ENCODE peak calls at places on chromosomes 1 and 21, in seven cellular contexts. G is right cardiac atrium; M is MM.1S; H is upper lobe of left lung; E is IMR-90; D is right lobe of liver; R is effector memory CD4-positive, alpha-beta T cell. T is an unnamed sample. For H3K4me1, the result is how much of the 10 kb centered on the place peaks cover.

GRCh38 chr1:15799928-15800835 is 7.3 kb downstream of the UQCRHL start:
- DNase-seq in G (peak), M (no peak), H (peak), E (peak), D (peak), R (no peak), T (peak)

GRCh38 chr1:157460381-157460780 is 91.9 kb downstream of the FCRL5 start:
- DNase-seq in G (no peak), M (no peak), H (no peak), E (no peak), D (no peak), R (no peak), T (no peak)

GRCh38 chr1:109803901-109804331 is 40.2 kb upstream of the EPS8L3 start:
- DNase-seq in G (peak), M (no peak), H (peak), E (no peak), D (no peak), R (no peak), T (no peak)

GRCh38 chr1:237205400-237206064 is 163.5 kb downstream of the RYR2 start:
- DNase-seq in G (peak), M (no peak), H (peak), E (peak), D (no peak), R (no peak), T (no peak)

GRCh38 chr21:29501451-29501850 is 202.7 kb downstream of the BACH1 start:
- DNase-seq in G (no peak), M (no peak), H (no peak), E (peak), D (no peak), R (no peak), T (no peak)

GRCh38 chr1:15542685-15543588 is 16.3 kb downstream of the DNAJC16 start:
- DNase-seq in G (no peak), M (no peak), H (no peak), E (no peak), D (no peak), R (no peak), T (peak)

GRCh38 chr1:177077006-177077405 is 87.5 kb downstream of the ASTN1 start:
- DNase-seq in G (no peak), M (no peak), H (no peak), E (no peak), D (no peak), R (no peak), T (no peak)

GRCh38 chr1:218402771-218403110 is 57.6 kb downstream of the TGFB2 start:
- DNase-seq in G (no peak), M (no peak), H (no peak), E (no peak), D (no peak), R (no peak), T (no peak)

GRCh38 chr1:46445773-46446256 is 43.8 kb upstream of the DMBX1 start:
- DNase-seq in G (no peak), M (no peak), H (no peak), E (no peak), D (no peak), R (no peak), T (no peak)

GRCh38 chr1:162328507-162328906 is 48.1 kb downstream of the SPATA46 start:
- DNase-seq in G (no peak), M (no peak), H (no peak), E (no peak), D (no peak), R (no peak), T (no peak)

GRCh38 chr1:39116116-39116607 is 88.3 kb upstream of the MACF1 start:
- DNase-seq in G (no peak), M (no peak), H (no peak), E (no peak), D (no peak), R (no peak), T (no peak)

GRCh38 chr1:88276158-88276557 is 407.9 kb upstream of the PKN2 start:
- DNase-seq in G (no peak), M (no peak), H (no peak), E (peak), D (no peak), R (no peak), T (no peak)

GRCh38 chr1:230350208-230350921 is 75.8 kb downstream of the PGBD5 start:
- DNase-seq in G (no peak), M (no peak), H (no peak), E (peak), D (no peak), R (no peak), T (no peak)

GRCh38 chr1:8939362-8939995 is 6.2 kb upstream of the CA6 start:
- DNase-seq in G (no peak), M (no peak), H (no peak), E (peak), D (no peak), R (no peak), T (no peak)

GRCh38 chr1:12584900-12585525 is 33.0 kb downstream of the DHRS3 start:
- DNase-seq in G (no peak), M (no peak), H (no peak), E (no peak), D (peak), R (no peak), T (no peak)

GRCh38 chr1:244160455-244161020 is 109.5 kb downstream of the ZBTB18 start:
- DNase-seq in G (no peak), M (no peak), H (no peak), E (no peak), D (no peak), R (no peak), T (no peak)

GRCh38 chr21:44024895-44025353 is 12.8 kb downstream of the TRAPPC10 start:
- DNase-seq in G (peak), M (no peak), H (peak), E (peak), D (no peak), R (no peak), T (no peak)

GRCh38 chr21:42324896-42325295 is 9.7 kb upstream of the TFF3 start:
- DNase-seq in G (no peak), M (no peak), H (no peak), E (no peak), D (no peak), R (no peak), T (no peak)

GRCh38 chr21:45266518-45267389 is 20.9 kb downstream of the POFUT2 start:
- DNase-seq in G (peak), M (no peak), H (no peak), E (no peak), D (peak), R (no peak), T (peak)

GRCh38 chr1:208100906-208101305 is 143.3 kb downstream of the PLXNA2 start:
- DNase-seq in G (no peak), M (no peak), H (no peak), E (peak), D (no peak), R (no peak), T (no peak)

GRCh38 chr1:223052931-223053330 is 90.1 kb downstream of the TLR5 start:
- DNase-seq in G (no peak), M (no peak), H (no peak), E (no peak), D (no peak), R (no peak), T (no peak)

GRCh38 chr1:20184997-20185833 is 681 bp upstream of the UBXN10 start:
- DNase-seq in G (no peak), M (no peak), H (no peak), E (no peak), D (no peak), R (peak), T (no peak)

GRCh38 chr1:20183035-20183434 is 2.9 kb upstream of the UBXN10 start:
- DNase-seq in G (no peak), M (no peak), H (no peak), E (no peak), D (peak), R (no peak), T (no peak)

GRCh38 chr1:20183876-20184275 is 2.0 kb upstream of the UBXN10 start:
- DNase-seq in G (no peak), M (no peak), H (no peak), E (no peak), D (peak), R (no peak), T (no peak)

GRCh38 chr1:20185834-20186782 is at the start of the genes PLA2G2C and UBXN10:
- DNase-seq in G (peak), M (no peak), H (peak), E (no peak), D (peak), R (no peak), T (peak)

DNA sequence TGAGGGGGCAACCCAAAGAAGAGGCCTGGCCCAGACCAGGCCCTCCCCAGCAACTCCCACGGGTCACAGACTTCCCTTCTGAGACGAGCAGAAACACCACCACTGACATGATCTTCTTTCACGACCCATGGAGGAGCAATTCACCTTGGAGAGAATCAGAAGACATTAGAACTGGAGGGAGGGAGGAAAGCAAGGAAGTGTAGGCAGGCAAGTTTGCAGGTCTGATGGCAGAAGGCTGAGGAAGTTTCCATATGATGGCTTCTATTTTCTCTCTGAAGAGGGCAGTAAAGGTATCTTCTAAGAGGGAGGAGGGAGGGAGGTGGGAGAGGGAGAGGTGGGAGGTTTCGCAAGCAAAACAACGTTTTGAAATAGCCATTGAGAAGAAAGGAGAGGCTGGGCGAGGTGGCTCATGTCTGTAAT is 1.4 kb upstream of the UBXN10 start:
- DNase-seq in G (no peak), M (no peak), H (no peak), E (no peak), D (no peak), R (no peak), T (no peak)
- H3K4me1 ChIP-seq in G (under half), M (under half), H (under half), E (under half), D (under half), R (under half), T (under half)

DNA sequence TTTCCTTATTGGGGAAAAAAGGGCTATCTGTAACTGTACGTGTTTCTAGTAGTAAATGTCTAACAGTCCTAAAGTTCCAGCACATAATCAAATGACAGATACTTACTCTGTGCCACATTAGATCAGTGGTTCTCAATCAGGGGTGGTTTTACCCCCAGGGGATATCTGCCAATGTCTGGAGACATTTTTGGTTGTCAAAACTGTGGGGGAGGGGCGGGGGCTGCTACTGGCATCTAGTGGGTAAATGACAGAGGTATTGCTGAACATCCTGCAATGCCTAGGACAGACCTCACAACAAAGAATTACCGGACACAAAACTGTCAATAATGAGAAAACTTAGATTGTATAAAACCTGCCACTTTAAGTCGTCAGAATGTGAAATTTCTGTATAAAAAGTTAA is 33.4 kb upstream of the PTPRC start:
- DNase-seq in G (no peak), M (no peak), H (no peak), E (no peak), D (no peak), R (no peak), T (no peak)
- H3K4me1 ChIP-seq in G (under half), M (under half), H (under half), E (under half), D (under half), R (under half), T (under half)

DNA sequence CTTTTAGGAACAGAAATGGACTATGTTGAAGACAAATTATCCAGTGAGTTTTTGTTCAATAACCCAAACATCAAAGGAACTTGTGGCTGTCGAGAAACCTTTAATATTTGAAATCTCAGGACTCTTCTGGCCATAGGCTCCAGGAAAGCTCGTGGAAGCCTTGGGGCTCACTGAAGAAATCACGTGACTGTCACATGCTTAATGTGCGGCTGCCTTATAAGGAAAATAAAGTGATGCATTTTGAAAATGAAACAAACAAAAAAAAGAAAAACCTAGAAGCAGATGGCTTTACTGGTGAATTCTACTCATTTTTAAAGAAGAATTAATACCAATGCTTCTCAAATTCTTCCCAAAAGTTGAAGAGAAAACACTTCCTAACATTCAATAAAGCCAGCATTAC is 228.4 kb upstream of the RAB4A start:
- DNase-seq in G (no peak), M (no peak), H (no peak), E (no peak), D (no peak), R (no peak), T (no peak)
- H3K4me1 ChIP-seq in G (under half), M (under half), H (under half), E (under half), D (under half), R (under half), T (under half)

GRCh38 chr1:235070819-235071218 is 57.8 kb downstream of the TOMM20 start:
- DNase-seq in G (no peak), M (no peak), H (no peak), E (no peak), D (no peak), R (no peak), T (no peak)

GRCh38 chr1:235069171-235069570 is 59.5 kb downstream of the TOMM20 start:
- DNase-seq in G (no peak), M (no peak), H (no peak), E (no peak), D (no peak), R (no peak), T (no peak)

GRCh38 chr1:235067396-235068154 is 61.1 kb downstream of the TOMM20 start:
- DNase-seq in G (peak), M (no peak), H (peak), E (peak), D (peak), R (no peak), T (peak)

GRCh38 chr1:235069577-235070563 is 58.8 kb downstream of the TOMM20 start:
- DNase-seq in G (peak), M (no peak), H (peak), E (peak), D (peak), R (no peak), T (peak)

DNA sequence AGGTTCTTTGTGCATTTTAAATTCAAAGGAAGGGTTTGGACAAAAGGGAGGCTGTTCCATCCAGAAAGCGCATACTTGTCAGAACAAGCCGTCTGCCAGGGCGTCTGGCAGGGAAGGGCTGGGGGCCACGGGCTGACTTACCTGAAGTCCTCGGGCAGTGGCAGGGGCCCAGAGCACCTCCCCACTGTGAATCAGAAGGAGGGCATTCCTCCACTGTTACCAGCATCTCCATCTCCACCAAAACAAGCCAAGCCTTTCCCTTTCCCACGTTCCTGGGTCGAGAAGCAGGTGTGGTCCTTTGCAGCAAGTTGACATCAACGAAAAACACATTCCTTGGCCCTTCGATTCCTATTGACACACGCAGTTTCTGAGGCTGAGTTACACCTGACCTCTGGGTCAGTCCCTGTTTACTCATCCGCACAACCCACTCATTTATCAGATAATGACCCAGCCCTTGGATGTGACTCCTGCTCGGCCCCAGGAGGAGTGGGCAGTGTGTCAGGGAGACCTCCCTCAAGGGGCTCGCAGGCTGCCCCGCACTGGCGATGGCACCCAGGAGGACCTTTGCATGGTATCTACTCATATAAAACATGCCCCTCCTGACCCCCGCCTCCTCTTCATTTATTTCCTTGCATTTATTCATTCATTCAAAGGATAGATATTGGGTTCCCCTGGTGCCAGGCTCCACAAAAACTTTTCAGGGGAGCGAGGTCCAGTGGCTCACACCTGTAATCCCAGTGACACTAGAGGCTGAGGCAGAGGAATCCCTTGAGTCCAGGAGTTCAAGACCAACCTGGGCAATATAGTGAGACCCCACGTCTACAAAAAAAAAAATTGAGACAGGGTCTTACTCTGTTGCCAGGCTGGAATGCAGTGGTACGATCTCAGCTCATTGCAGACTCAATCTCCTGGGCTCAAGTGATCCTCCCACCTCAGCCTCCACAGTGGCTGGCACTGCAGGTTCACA is 60.2 kb downstream of the TOMM20 start:
- DNase-seq in G (peak), M (no peak), H (peak), E (peak), D (peak), R (no peak), T (no peak)
- H3K4me1 ChIP-seq in G (under half), M (under half), H (under half), E (under half), D (under half), R (under half), T (under half)

GRCh38 chr1:23911924-23912323 is 1.2 kb downstream of the CNR2 start:
- DNase-seq in G (no peak), M (no peak), H (no peak), E (no peak), D (no peak), R (no peak), T (no peak)
- H3K4me1 ChIP-seq in G (under half), M (under half), H (under half), E (under half), D (under half), R (under half), T (under half)

DNA sequence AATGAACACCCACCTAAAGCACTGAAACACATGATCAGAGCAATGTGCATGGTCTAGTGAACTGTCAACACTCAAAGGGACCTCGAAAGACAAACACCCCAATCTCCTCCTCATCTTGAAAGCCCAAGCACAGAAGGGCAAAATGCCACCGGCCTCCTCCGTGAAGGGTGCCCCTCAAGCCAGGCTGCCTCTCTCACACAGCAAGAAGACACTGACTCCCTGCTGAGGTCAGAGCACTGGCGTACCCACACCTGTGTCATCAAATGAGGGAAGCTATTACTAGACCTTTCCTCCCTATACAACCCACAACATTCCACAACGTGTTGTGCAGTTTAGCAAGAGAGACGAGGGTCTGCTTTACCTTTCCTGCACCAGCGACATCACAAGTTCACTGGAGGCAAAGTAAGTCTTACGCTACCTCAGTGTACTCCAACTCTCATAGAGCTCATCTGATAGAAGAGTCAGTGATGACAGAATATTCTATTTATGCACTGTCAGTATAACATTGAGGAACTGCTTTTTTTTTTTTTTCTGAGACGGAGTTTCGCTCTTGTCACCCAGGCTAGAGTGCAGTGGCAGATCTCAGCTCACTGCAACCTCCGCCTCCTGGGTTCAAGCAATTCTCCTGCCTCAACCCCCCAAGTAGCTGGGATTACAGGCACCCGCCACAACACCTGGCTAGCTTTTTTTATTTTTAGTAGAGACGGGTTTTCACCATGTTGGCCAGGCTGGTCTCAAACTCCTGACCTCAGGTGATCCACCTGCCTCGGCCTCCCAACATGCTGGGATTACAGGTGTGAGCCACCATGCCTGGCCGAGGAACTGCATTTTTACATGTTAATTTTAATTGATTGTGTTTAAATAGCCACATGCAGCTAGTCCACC is 3.3 kb downstream of the SH3BP5L start:
- DNase-seq in G (no peak), M (peak), H (peak), E (no peak), D (no peak), R (no peak), T (no peak)
- H3K4me1 ChIP-seq in G (under half), M (half or more), H (half or more), E (under half), D (under half), R (under half), T (half or more)

DNA sequence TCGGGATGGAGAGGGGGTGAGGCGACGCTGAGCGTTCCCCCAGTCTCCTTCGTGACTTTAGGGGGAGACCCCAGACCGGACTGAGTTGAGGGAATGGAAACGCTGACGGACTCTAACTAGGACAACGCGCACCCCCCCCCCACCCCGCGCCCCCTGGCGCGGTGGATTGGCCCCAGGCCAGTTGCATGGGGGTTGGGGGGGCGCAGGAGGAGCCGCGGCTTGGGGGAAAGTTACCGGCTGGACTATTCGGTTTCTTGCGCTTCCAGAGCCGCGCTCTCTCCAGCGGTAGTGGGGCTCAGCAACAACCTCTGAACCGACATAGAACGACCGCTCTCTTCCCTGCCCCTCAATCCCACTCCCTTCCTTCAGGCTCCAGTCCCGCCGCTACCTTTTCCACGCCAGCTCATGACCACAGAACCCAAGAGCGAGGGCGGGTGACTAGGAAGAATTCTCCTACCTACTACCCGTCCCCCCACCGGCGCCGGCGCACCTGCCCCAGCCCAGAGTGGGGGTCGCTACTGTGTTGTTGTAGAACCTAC is 694 bp downstream of the ZBTB7B start:
- DNase-seq in G (peak), M (peak), H (no peak), E (no peak), D (no peak), R (no peak), T (no peak)
- H3K4me1 ChIP-seq in G (under half), M (under half), H (half or more), E (under half), D (under half), R (half or more), T (half or more)